ENCODE peak calls at places on chromosome 7, in five cellular contexts. E is HCT116, V is sigmoid colon, P is transverse colon, Q is AG04450. W is an unnamed sample.

GRCh38 chr7:127817466-127817865 is 165.5 kb downstream of the SND1 start:
- DNase-seq in E (no peak), V (no peak), P (no peak), Q (no peak), W (no peak)

GRCh38 chr7:132815130-132815529 is 238.9 kb upstream of the PLXNA4 start:
- DNase-seq in E (no peak), V (no peak), P (no peak), Q (no peak), W (no peak)

GRCh38 chr7:155763721-155764431 is 48.4 kb downstream of the SHH start:
- DNase-seq in E (no peak), V (no peak), P (no peak), Q (peak; percentile 6), W (no peak)

GRCh38 chr7:72334066-72334465 is 78.1 kb downstream of the CALN1 start:
- DNase-seq in E (no peak), V (no peak), P (no peak), Q (no peak), W (no peak)

GRCh38 chr7:158039270-158039669 is 548.4 kb downstream of the PTPRN2 start:
- DNase-seq in E (no peak), V (no peak), P (no peak), Q (no peak), W (no peak)

GRCh38 chr7:17846935-17847334 is 93.4 kb downstream of the SNX13 start:
- DNase-seq in E (no peak), V (no peak), P (no peak), Q (no peak), W (no peak)

GRCh38 chr7:12889391-12889790 is 202.0 kb downstream of the ARL4A start:
- DNase-seq in E (no peak), V (no peak), P (no peak), Q (no peak), W (no peak)

GRCh38 chr7:214410-215212 is 22.2 kb downstream of the FAM20C start:
- DNase-seq in E (peak; percentile 18), V (no peak), P (no peak), Q (no peak), W (no peak)

GRCh38 chr7:22565315-22565811 is 65.4 kb upstream of the STEAP1B start:
- DNase-seq in E (no peak), V (no peak), P (no peak), Q (no peak), W (peak; percentile 23)

GRCh38 chr7:28626629-28627262 is 214.4 kb downstream of the CREB5 start:
- DNase-seq in E (peak; percentile 40), V (no peak), P (no peak), Q (no peak), W (peak; percentile 64)

GRCh38 chr7:106111671-106112117 is 418 bp downstream of the SYPL1 start:
- DNase-seq in E (peak; percentile 26), V (peak; percentile 87), P (peak; percentile 79), Q (peak; percentile 33), W (peak; percentile 83)

GRCh38 chr7:116955801-116956514 is 2.7 kb downstream of the ST7 start:
- DNase-seq in E (no peak), V (no peak), P (no peak), Q (no peak), W (peak; percentile 72)

DNA sequence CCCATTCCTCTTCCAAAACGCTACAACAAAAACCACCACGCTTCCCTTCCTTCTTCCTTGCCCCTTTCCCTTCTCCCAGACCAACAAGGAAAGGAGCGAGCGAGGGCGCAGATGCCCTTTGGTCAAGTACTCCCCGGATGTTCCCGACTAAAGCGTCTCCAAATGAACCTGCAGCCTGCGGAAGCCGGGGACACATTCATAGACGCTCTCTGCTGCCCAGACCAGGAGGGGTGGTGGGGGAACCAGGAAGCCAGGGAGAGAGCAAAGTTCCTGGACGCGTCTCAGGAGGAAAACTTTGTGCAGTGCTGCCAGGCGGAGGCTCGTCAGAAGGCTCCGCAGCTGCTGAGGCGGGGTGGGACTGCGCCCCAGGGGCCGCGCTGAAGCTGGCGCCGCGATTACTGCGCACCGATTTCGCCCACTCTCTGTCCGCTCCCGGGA is 754 bp downstream of the SEMA3D start:
- DNase-seq in E (no peak), V (peak; percentile 66), P (peak; percentile 8), Q (no peak), W (peak; percentile 65)
- H3K4me3 ChIP-seq in E (peak overlapping the region; percentile 66), V (peak overlapping the region; percentile 37), P (peak overlapping the region; percentile 35), Q (peak overlapping the region; percentile 80), W (peak overlapping the region; percentile 66)

GRCh38 chr7:142391191-142391992 is 133.5 kb upstream of the PRSS58 start:
- DNase-seq in E (peak; percentile 23), V (no peak), P (no peak), Q (no peak), W (peak; percentile 29)
- TF ChIP-seq CTCF in E (peak; percentile 65), V (no peak), P (no peak), Q (peak; percentile 37), W (peak; percentile 41)

GRCh38 chr7:94418851-94419250 is 24.2 kb downstream of the COL1A2 start:
- DNase-seq in E (no peak), V (no peak), P (no peak), Q (no peak), W (no peak)
- H3K27ac ChIP-seq in E (no peak overlapping the region), V (peak overlapping the region; percentile 36), P (no peak overlapping the region), Q (peak overlapping the region; percentile 34), W (no peak overlapping the region)

DNA sequence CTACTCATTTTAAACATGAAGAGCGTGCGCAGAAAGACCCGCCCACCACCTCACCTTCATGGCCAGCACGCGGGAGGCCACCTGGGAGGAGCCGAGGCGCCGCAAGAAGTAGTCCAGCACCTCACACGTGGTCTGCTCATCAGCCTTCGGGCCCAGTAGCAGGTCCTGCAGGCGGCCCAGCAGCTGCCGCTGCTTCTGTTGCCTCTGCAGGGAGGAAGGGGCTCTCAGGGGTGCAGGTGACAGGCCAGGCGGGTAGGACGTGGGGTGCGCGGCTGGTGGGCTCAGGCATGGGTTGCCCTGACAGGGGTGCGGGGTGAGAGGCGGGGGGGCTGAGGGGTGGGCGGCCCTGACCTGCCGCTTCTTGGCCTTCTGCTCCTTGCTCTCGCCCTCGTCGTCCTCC is 17.6 kb downstream of the INTS1 start:
- DNase-seq in E (no peak), V (no peak), P (no peak), Q (no peak), W (no peak)
- H3K4me3 ChIP-seq in E (no peak overlapping the region), V (no peak overlapping the region), P (no peak overlapping the region), Q (no peak overlapping the region), W (no peak overlapping the region)

GRCh38 chr7:15007507-15007906 is 105.0 kb upstream of the DGKB start:
- DNase-seq in E (peak; percentile 43), V (no peak), P (no peak), Q (no peak), W (peak; percentile 5)
- TF ChIP-seq CTCF in E (peak; percentile 57), V (no peak), P (no peak), Q (peak; percentile 46), W (peak; percentile 47)

GRCh38 chr7:6012355-6013104 is 3.5 kb downstream of the AIMP2 start:
- DNase-seq in E (no peak), V (no peak), P (peak; percentile 63), Q (no peak), W (peak; percentile 6)
- H3K27ac ChIP-seq in E (no peak overlapping the region), V (peak overlapping the region; percentile 91), P (peak overlapping the region; percentile 81), Q (no peak overlapping the region), W (no peak overlapping the region)

DNA sequence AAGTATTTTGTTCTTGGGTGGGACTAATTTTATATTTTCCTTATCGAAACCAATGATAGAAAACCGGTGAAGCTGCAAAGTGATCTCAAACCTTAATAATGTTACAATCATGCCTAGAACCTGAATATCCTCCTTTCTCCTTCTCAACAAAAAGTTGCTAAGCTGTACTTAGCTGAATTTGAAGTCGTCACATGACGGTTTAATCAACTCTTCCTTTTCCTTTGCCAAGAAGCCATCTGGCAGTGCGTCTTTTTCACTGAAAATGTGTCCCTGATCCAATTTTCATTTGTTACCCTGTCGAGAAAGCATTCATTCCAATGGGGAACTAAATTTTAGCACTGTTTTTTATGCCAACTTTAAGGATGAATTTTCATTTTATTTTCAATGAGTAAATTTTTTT is 979.8 kb downstream of the DNAJB9 start:
- DNase-seq in E (no peak), V (no peak), P (no peak), Q (no peak), W (peak; percentile 3)
- H3K4me3 ChIP-seq in E (no peak overlapping the region), V (no peak overlapping the region), P (no peak overlapping the region), Q (no peak overlapping the region), W (no peak overlapping the region)

W was measured in cardiac muscle cell.